ENCODE peak calls at places on chromosomes 6 and 20, in seven cellular contexts. S, T, B, J, D, E and K are unnamed samples.
A peak's percentile ranks its signal among the peaks of the same experiment; 100 is the strongest.

GRCh38 chr6:392441-393390 is 1.2 kb downstream of the IRF4 start:
- DNase-seq in J (no peak), T (no peak), B (no peak), S (no peak), D (peak; percentile 43), E (no peak), K (no peak)

GRCh38 chr6:169722362-169723199 is 1.7 kb downstream of the PHF10 start:
- DNase-seq in S (peak; percentile 30), D (peak; percentile 38), B (peak; percentile 14), E (no peak), T (no peak), J (peak; percentile 54), K (peak; percentile 59)

GRCh38 chr20:17538517-17539170 is 7.5 kb upstream of the BFSP1 start:
- DNase-seq in B (no peak), T (no peak), D (no peak), S (no peak), E (no peak), J (no peak), K (peak; percentile 88)

GRCh38 chr6:107264357-107264831 is 149.1 kb upstream of the BEND3 start:
- DNase-seq in T (no peak), J (no peak), E (no peak), B (no peak), D (no peak), S (no peak), K (no peak)

GRCh38 chr6:6736753-6737654 is 148.5 kb downstream of the LY86 start:
- DNase-seq in E (no peak), B (no peak), J (no peak), T (no peak), S (peak; percentile 90), D (peak; percentile 81), K (peak; percentile 86)

GRCh38 chr6:33160728-33161323 is 31.4 kb downstream of the COL11A2 start:
- DNase-seq in D (peak; percentile 40), T (peak; percentile 52), S (peak; percentile 69), J (no peak), E (no peak), B (no peak), K (peak; percentile 100)

GRCh38 chr6:53943410-53943809 is 148.6 kb downstream of the LRRC1 start:
- DNase-seq in D (no peak), S (peak; percentile 45), B (no peak), E (no peak), J (no peak), T (no peak), K (no peak)

GRCh38 chr6:24933266-24933665 is 2.5 kb downstream of the RIPOR2 start:
- DNase-seq in D (no peak), E (no peak), B (no peak), T (no peak), J (no peak), S (no peak), K (no peak)

GRCh38 chr20:1086273-1087213 is 31.9 kb upstream of the PSMF1 start:
- DNase-seq in T (no peak), E (no peak), D (no peak), B (no peak), J (no peak), S (no peak), K (peak; percentile 26)

GRCh38 chr20:6976535-6976934 is 209.0 kb downstream of the BMP2 start:
- DNase-seq in J (no peak), S (no peak), B (no peak), E (no peak), T (no peak), D (no peak), K (no peak)

GRCh38 chr6:106511274-106512047 is 117.8 kb downstream of the RTN4IP1 start:
- DNase-seq in S (peak; percentile 22), E (no peak), T (no peak), J (peak; percentile 45), D (peak; percentile 50), B (peak; percentile 38), K (peak; percentile 59)

GRCh38 chr6:34333858-34334257 is 58.6 kb downstream of the NUDT3 start:
- DNase-seq in T (no peak), B (no peak), E (no peak), S (peak; percentile 54), J (no peak), D (no peak), K (peak; percentile 63)